ENCODE peak calls at places on chromosome 5, in seven cellular contexts. One of them, this sample, is unnamed.

GRCh38 chr5:135052511-135053145 is 18.6 kb upstream of the PITX1 start:
- DNase-seq in nephron progenitor cell: no peak
- DNase-seq in coronary artery: no peak
- DNase-seq in transverse colon: no peak
- DNase-seq in suprapubic skin: no peak
- DNase-seq in tibial artery: no peak
- DNase-seq in vagina: no peak
- DNase-seq in this sample: no peak

GRCh38 chr5:171494452-171495121 is 75.1 kb downstream of the FGF18 start:
- DNase-seq in coronary artery: peak; percentile 84
- DNase-seq in nephron progenitor cell: peak; percentile 78
- DNase-seq in vagina: no peak
- DNase-seq in transverse colon: no peak
- DNase-seq in suprapubic skin: peak; percentile 79
- DNase-seq in tibial artery: peak; percentile 85
- DNase-seq in this sample: no peak

GRCh38 chr5:80860934-80861613 is 99.1 kb upstream of the RASGRF2 start:
- DNase-seq in vagina: no peak
- DNase-seq in nephron progenitor cell: no peak
- DNase-seq in coronary artery: no peak
- DNase-seq in transverse colon: no peak
- DNase-seq in suprapubic skin: no peak
- DNase-seq in tibial artery: no peak
- DNase-seq in this sample: no peak

GRCh38 chr5:177382423-177383029 is 1.7 kb upstream of the SLC34A1 start:
- DNase-seq in transverse colon: no peak
- DNase-seq in nephron progenitor cell: no peak
- DNase-seq in vagina: no peak
- DNase-seq in suprapubic skin: no peak
- DNase-seq in tibial artery: no peak
- DNase-seq in coronary artery: no peak
- DNase-seq in this sample: no peak

GRCh38 chr5:31194892-31195291 is 1.4 kb downstream of the CDH6 start:
- DNase-seq in nephron progenitor cell: no peak
- DNase-seq in suprapubic skin: no peak
- DNase-seq in tibial artery: no peak
- DNase-seq in transverse colon: no peak
- DNase-seq in vagina: no peak
- DNase-seq in coronary artery: no peak
- DNase-seq in this sample: no peak

GRCh38 chr5:112317866-112318265 is 101.2 kb downstream of the EPB41L4A start:
- DNase-seq in tibial artery: no peak
- DNase-seq in suprapubic skin: no peak
- DNase-seq in vagina: no peak
- DNase-seq in nephron progenitor cell: no peak
- DNase-seq in coronary artery: no peak
- DNase-seq in transverse colon: no peak
- DNase-seq in this sample: no peak

GRCh38 chr5:179160584-179160983 is 100.4 kb downstream of the ZNF354C start:
- DNase-seq in transverse colon: no peak
- DNase-seq in tibial artery: peak; percentile 3
- DNase-seq in vagina: no peak
- DNase-seq in nephron progenitor cell: no peak
- DNase-seq in suprapubic skin: no peak
- DNase-seq in coronary artery: no peak
- DNase-seq in this sample: no peak

GRCh38 chr5:141326088-141326854 is 4.0 kb upstream of the PCDHGA1 start:
- DNase-seq in tibial artery: peak; percentile 82
- DNase-seq in nephron progenitor cell: peak; percentile 26
- DNase-seq in suprapubic skin: no peak
- DNase-seq in vagina: no peak
- DNase-seq in coronary artery: peak; percentile 75
- DNase-seq in transverse colon: peak; percentile 63
- DNase-seq in this sample: no peak

GRCh38 chr5:133363807-133364587 is 248.3 kb downstream of the FSTL4 start:
- DNase-seq in tibial artery: peak; percentile 38
- DNase-seq in transverse colon: no peak
- DNase-seq in suprapubic skin: no peak
- DNase-seq in nephron progenitor cell: no peak
- DNase-seq in vagina: no peak
- DNase-seq in coronary artery: peak; percentile 45
- DNase-seq in this sample: peak; percentile 62

GRCh38 chr5:151600069-151600665 is 9.0 kb upstream of the FAT2 start:
- DNase-seq in suprapubic skin: no peak
- DNase-seq in nephron progenitor cell: no peak
- DNase-seq in transverse colon: no peak
- DNase-seq in tibial artery: no peak
- DNase-seq in coronary artery: no peak
- DNase-seq in vagina: no peak
- DNase-seq in this sample: no peak

GRCh38 chr5:82356808-82357671 is 78.9 kb upstream of the RPS23 start:
- DNase-seq in nephron progenitor cell: no peak
- DNase-seq in tibial artery: peak; percentile 86
- DNase-seq in vagina: no peak
- DNase-seq in suprapubic skin: peak; percentile 90
- DNase-seq in coronary artery: peak; percentile 85
- DNase-seq in transverse colon: peak; percentile 64
- DNase-seq in this sample: no peak

GRCh38 chr5:133327946-133328401 is 276.2 kb downstream of the HSPA4 start:
- DNase-seq in suprapubic skin: no peak
- DNase-seq in tibial artery: no peak
- DNase-seq in transverse colon: no peak
- DNase-seq in nephron progenitor cell: no peak
- DNase-seq in coronary artery: no peak
- DNase-seq in vagina: no peak
- DNase-seq in this sample: no peak

GRCh38 chr5:14428302-14429081 is 153.1 kb upstream of the OTULINL start:
- DNase-seq in suprapubic skin: no peak
- DNase-seq in tibial artery: no peak
- DNase-seq in coronary artery: no peak
- DNase-seq in nephron progenitor cell: no peak
- DNase-seq in transverse colon: no peak
- DNase-seq in vagina: no peak
- DNase-seq in this sample: no peak

GRCh38 chr5:153490124-153491085 is at the start of gene GRIA1:
- DNase-seq in transverse colon: no peak
- DNase-seq in suprapubic skin: no peak
- DNase-seq in vagina: no peak
- DNase-seq in tibial artery: no peak
- DNase-seq in nephron progenitor cell: peak; percentile 49
- DNase-seq in coronary artery: no peak
- DNase-seq in this sample: no peak

GRCh38 chr5:55324815-55325418 is 17.1 kb downstream of the MTREX start:
- DNase-seq in transverse colon: no peak
- DNase-seq in suprapubic skin: no peak
- DNase-seq in tibial artery: no peak
- DNase-seq in nephron progenitor cell: no peak
- DNase-seq in vagina: no peak
- DNase-seq in coronary artery: no peak
- DNase-seq in this sample: no peak

GRCh38 chr5:172481011-172481410 is 26.7 kb upstream of the SH3PXD2B start:
- DNase-seq in coronary artery: no peak
- DNase-seq in suprapubic skin: no peak
- DNase-seq in transverse colon: no peak
- DNase-seq in tibial artery: peak; percentile 17
- DNase-seq in nephron progenitor cell: no peak
- DNase-seq in vagina: no peak
- DNase-seq in this sample: no peak

GRCh38 chr5:100623719-100624118 is 88.5 kb downstream of the FAM174A start:
- DNase-seq in suprapubic skin: no peak
- DNase-seq in nephron progenitor cell: no peak
- DNase-seq in transverse colon: no peak
- DNase-seq in coronary artery: no peak
- DNase-seq in vagina: no peak
- DNase-seq in tibial artery: no peak
- DNase-seq in this sample: no peak

GRCh38 chr5:52743529-52743928 is 44.2 kb upstream of the ITGA1 start:
- DNase-seq in vagina: no peak
- DNase-seq in nephron progenitor cell: no peak
- DNase-seq in tibial artery: no peak
- DNase-seq in suprapubic skin: no peak
- DNase-seq in transverse colon: no peak
- DNase-seq in coronary artery: no peak
- DNase-seq in this sample: no peak

GRCh38 chr5:160507181-160507811 is 85.6 kb downstream of the PTTG1 start:
- DNase-seq in suprapubic skin: no peak
- DNase-seq in nephron progenitor cell: no peak
- DNase-seq in coronary artery: no peak
- DNase-seq in vagina: no peak
- DNase-seq in tibial artery: no peak
- DNase-seq in transverse colon: no peak
- DNase-seq in this sample: no peak

GRCh38 chr5:82291429-82291828 is 13.3 kb upstream of the RPS23 start:
- DNase-seq in transverse colon: no peak
- DNase-seq in vagina: no peak
- DNase-seq in suprapubic skin: no peak
- DNase-seq in coronary artery: no peak
- DNase-seq in nephron progenitor cell: no peak
- DNase-seq in tibial artery: no peak
- DNase-seq in this sample: no peak

GRCh38 chr5:42992035-42992570 is 48.0 kb downstream of the ANXA2R start:
- DNase-seq in nephron progenitor cell: peak; percentile 64
- DNase-seq in suprapubic skin: peak; percentile 94
- DNase-seq in coronary artery: peak; percentile 90
- DNase-seq in transverse colon: peak; percentile 80
- DNase-seq in tibial artery: peak; percentile 94
- DNase-seq in vagina: no peak
- DNase-seq in this sample: peak; percentile 92

GRCh38 chr5:170745481-170746061 is 38.0 kb upstream of the GABRP start:
- DNase-seq in transverse colon: no peak
- DNase-seq in vagina: no peak
- DNase-seq in coronary artery: no peak
- DNase-seq in suprapubic skin: no peak
- DNase-seq in nephron progenitor cell: peak; percentile 34
- DNase-seq in tibial artery: no peak
- DNase-seq in this sample: peak; percentile 92

GRCh38 chr5:161358446-161358845 is 188.1 kb downstream of the GABRB2 start:
- DNase-seq in coronary artery: no peak
- DNase-seq in suprapubic skin: no peak
- DNase-seq in vagina: no peak
- DNase-seq in transverse colon: no peak
- DNase-seq in nephron progenitor cell: no peak
- DNase-seq in tibial artery: no peak
- DNase-seq in this sample: no peak

GRCh38 chr5:59711316-59711715 is 182.2 kb downstream of the PDE4D start:
- DNase-seq in transverse colon: no peak
- DNase-seq in vagina: no peak
- DNase-seq in coronary artery: no peak
- DNase-seq in tibial artery: no peak
- DNase-seq in suprapubic skin: no peak
- DNase-seq in nephron progenitor cell: no peak
- DNase-seq in this sample: no peak

DNA sequence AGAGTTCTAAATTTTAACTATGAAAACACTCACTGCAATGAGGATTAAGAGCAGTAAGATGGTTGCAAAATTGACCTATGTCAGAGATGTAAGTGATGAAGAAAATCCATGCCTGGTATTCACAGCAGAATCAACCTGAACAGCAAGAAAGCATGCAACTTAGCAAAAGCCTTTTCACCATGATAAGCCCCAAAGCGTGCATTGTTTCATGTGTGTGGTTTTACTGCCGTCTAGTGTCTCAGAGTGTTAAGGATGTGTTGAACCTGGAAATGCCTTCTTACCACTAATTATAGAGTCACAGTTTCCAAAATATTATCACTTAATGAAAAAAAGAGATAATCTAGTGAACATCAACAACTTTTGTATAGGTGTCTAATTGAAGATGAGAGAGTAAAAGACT is 415.2 kb upstream of the TRPC7 start:
- DNase-seq in vagina: no peak
- DNase-seq in transverse colon: no peak
- DNase-seq in tibial artery: no peak
- DNase-seq in suprapubic skin: no peak
- DNase-seq in coronary artery: no peak
- DNase-seq in nephron progenitor cell: no peak
- DNase-seq in this sample: no peak
- TF ChIP-seq CTCF in vagina: no peak
- TF ChIP-seq CTCF in transverse colon: no peak
- TF ChIP-seq CTCF in tibial artery: no peak
- TF ChIP-seq CTCF in suprapubic skin: no peak
- TF ChIP-seq CTCF in coronary artery: no peak
- TF ChIP-seq CTCF in nephron progenitor cell: no peak
- TF ChIP-seq CTCF in this sample: peak; percentile 10

GRCh38 chr5:137891849-137892248 is 2.6 kb downstream of the PKD2L2 start:
- DNase-seq in tibial artery: no peak
- DNase-seq in coronary artery: no peak
- DNase-seq in suprapubic skin: no peak
- DNase-seq in transverse colon: no peak
- DNase-seq in vagina: no peak
- DNase-seq in nephron progenitor cell: no peak
- DNase-seq in this sample: no peak
- TF ChIP-seq CTCF in tibial artery: no peak
- TF ChIP-seq CTCF in coronary artery: no peak
- TF ChIP-seq CTCF in suprapubic skin: no peak
- TF ChIP-seq CTCF in transverse colon: no peak
- TF ChIP-seq CTCF in vagina: no peak
- TF ChIP-seq CTCF in nephron progenitor cell: peak; percentile 28
- TF ChIP-seq CTCF in this sample: peak; percentile 23

DNA sequence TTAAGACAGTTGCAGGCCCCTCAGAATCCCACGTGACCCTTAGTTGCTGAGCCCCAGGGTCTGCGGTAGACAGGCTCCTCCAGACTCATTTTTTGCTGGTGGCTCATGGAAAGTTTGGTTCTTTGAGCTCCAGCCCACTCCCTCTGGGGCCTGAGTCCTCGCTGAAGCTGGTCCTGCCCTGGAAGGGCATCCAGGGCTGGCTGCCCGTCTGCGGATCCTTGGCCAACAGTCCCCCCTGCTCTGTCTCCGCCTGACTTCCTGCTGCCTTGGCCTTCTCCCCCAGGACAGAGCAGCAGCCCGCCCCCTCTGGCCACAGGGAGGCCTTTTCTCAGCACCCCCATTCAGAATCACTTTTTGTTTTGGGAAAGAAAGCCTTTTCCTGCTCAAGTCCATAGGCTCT is 24.4 kb downstream of the SLC6A7 start:
- DNase-seq in coronary artery: peak; percentile 85
- DNase-seq in tibial artery: peak; percentile 84
- DNase-seq in nephron progenitor cell: no peak
- DNase-seq in suprapubic skin: no peak
- DNase-seq in transverse colon: no peak
- DNase-seq in vagina: no peak
- DNase-seq in this sample: no peak
- TF ChIP-seq CTCF in coronary artery: no peak
- TF ChIP-seq CTCF in tibial artery: peak; percentile 34
- TF ChIP-seq CTCF in nephron progenitor cell: no peak
- TF ChIP-seq CTCF in suprapubic skin: no peak
- TF ChIP-seq CTCF in transverse colon: no peak
- TF ChIP-seq CTCF in vagina: no peak
- TF ChIP-seq CTCF in this sample: no peak

DNA sequence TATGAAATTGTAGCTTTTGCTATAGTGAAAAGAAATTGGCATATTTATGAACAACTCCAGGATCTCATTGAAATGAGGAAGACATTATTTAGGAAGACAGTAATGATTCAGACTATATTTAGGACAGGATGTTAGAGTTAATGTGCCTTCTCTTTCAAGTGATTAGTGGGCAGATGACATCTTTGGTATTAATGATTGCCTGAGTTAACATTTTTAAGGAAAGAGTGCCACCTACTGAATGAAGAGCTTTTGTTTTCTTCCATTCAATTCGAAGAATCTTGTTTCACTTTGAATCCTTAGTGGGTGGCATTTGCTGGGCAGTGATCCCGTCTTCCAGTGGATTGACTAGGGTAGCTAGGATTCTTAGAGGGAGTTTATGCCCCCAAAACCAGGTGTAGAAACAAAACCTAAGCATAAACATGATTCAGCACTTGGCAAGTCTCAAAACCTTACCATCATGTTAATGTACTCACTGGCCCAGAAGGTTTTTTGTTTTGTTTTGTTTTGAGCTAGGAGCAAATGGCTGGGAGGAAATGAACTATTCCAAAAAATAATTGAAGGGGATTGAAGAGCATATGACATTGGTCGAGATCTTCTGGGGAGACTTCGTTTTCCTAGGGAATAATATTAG is 23.2 kb downstream of the MAP3K1 start:
- DNase-seq in coronary artery: no peak
- DNase-seq in tibial artery: no peak
- DNase-seq in vagina: no peak
- DNase-seq in suprapubic skin: no peak
- DNase-seq in transverse colon: no peak
- DNase-seq in nephron progenitor cell: no peak
- DNase-seq in this sample: no peak
- TF ChIP-seq CTCF in coronary artery: no peak
- TF ChIP-seq CTCF in tibial artery: peak; percentile 76
- TF ChIP-seq CTCF in vagina: peak; percentile 51
- TF ChIP-seq CTCF in suprapubic skin: peak; percentile 71
- TF ChIP-seq CTCF in transverse colon: peak; percentile 56
- TF ChIP-seq CTCF in nephron progenitor cell: peak; percentile 42
- TF ChIP-seq CTCF in this sample: peak; percentile 74